ENCODE peak calls at places on chromosomes 2 and 18, in six cellular contexts. N is small intestine, H is substantia nigra, Y is heart left ventricle, B is uterus, D is right lobe of liver. C is an unnamed sample.

GRCh38 chr2:173053043-173053699 is 22.5 kb upstream of the MAP3K20 start:
- DNase-seq in N (no peak), D (no peak), B (no peak), Y (no peak), H (no peak), C (no peak)

GRCh38 chr18:12656671-12657047 is 1.2 kb downstream of the SPIRE1 start:
- DNase-seq in Y (no peak), D (no peak), B (no peak), N (no peak), H (no peak), C (no peak)

GRCh38 chr2:33133436-33133835 is 186.7 kb downstream of the LTBP1 start:
- DNase-seq in H (no peak), B (peak), Y (peak), N (no peak), D (peak), C (no peak)

GRCh38 chr18:48453330-48454063 is 44.3 kb upstream of the ZBTB7C start:
- DNase-seq in D (no peak), H (no peak), Y (no peak), N (peak), B (no peak), C (no peak)

GRCh38 chr2:151918308-151918707 is 90.1 kb upstream of the ARL5A start:
- DNase-seq in D (no peak), H (peak), Y (no peak), N (no peak), B (no peak), C (no peak)

GRCh38 chr2:240857039-240858008 is 11.3 kb upstream of the AGXT start:
- DNase-seq in B (no peak), H (no peak), D (peak), N (peak), Y (no peak), C (no peak)

GRCh38 chr2:219569041-219569440 is 2.3 kb downstream of the OBSL1 start:
- DNase-seq in H (no peak), D (no peak), Y (no peak), N (no peak), B (no peak), C (no peak)

GRCh38 chr2:120447122-120447785 is 101.3 kb downstream of the INHBB start:
- DNase-seq in D (no peak), Y (no peak), H (no peak), B (no peak), N (no peak), C (no peak)

GRCh38 chr2:167425113-167425512 is 536.8 kb downstream of the XIRP2 start:
- DNase-seq in D (no peak), Y (no peak), H (no peak), B (no peak), N (no peak), C (no peak)

GRCh38 chr2:62038980-62039771 is 133.7 kb downstream of the COMMD1 start:
- DNase-seq in B (no peak), D (no peak), H (no peak), N (peak), Y (no peak), C (no peak)

GRCh38 chr2:8677646-8678592 is 3.9 kb upstream of the ID2 start:
- DNase-seq in N (peak), D (peak), B (peak), H (peak), Y (peak), C (peak)

GRCh38 chr18:8121942-8122480 is 487.2 kb upstream of the RAB12 start:
- DNase-seq in N (no peak), H (no peak), D (no peak), Y (no peak), B (no peak), C (no peak)

GRCh38 chr2:60519259-60519863 is 34.1 kb downstream of the BCL11A start:
- DNase-seq in D (no peak), N (peak), H (no peak), B (no peak), Y (no peak), C (no peak)
- H3K27ac ChIP-seq in D (no peak), N (no peak), H (no peak), B (no peak), Y (no peak), C (no peak)

DNA sequence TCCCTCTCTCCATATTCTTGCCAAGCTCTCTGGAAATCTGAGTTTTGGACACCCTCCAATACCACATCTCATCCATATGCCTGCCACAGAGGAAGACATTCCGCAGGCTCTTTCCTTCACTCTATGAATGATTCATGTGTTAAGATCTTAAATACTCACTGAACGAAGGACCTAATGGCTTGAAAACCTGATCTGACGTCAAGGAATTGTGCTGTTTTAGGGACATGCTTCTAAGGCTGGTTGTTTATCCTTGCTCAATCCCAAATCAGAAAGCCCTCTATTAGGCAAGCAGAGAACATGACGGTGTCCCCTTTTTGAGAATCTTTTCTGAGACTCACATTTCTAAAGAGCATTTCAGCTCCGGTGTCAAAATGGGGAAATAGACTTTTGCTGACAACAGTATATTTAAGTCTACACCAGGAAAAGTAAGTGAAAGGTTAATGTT is 83.7 kb upstream of the GALNT5 start:
- DNase-seq in D (no peak), H (peak), Y (no peak), B (no peak), N (peak), C (no peak)
- H3K27ac ChIP-seq in D (no peak), H (no peak), Y (no peak), B (no peak), N (peak), C (no peak)

GRCh38 chr2:39696838-39697237 is 31.1 kb downstream of the TMEM178A start:
- DNase-seq in Y (no peak), B (no peak), D (no peak), N (peak), H (peak), C (no peak)
- H3K27ac ChIP-seq in Y (peak), B (no peak), D (no peak), N (no peak), H (no peak), C (peak)

GRCh38 chr2:217893440-217893839 is 109.4 kb downstream of the TNS1 start:
- DNase-seq in D (peak), Y (no peak), N (no peak), B (no peak), H (no peak), C (no peak)
- H3K27ac ChIP-seq in D (peak), Y (peak), N (no peak), B (peak), H (no peak), C (no peak)

GRCh38 chr2:149423633-149424032 is 93.2 kb downstream of the LYPD6 start:
- DNase-seq in D (no peak), N (no peak), Y (no peak), B (no peak), H (no peak), C (no peak)

GRCh38 chr2:149422991-149423338 is 92.6 kb downstream of the LYPD6 start:
- DNase-seq in B (no peak), N (peak), H (no peak), D (no peak), Y (no peak), C (no peak)

GRCh38 chr2:149420053-149420963 is 89.9 kb downstream of the LYPD6 start:
- DNase-seq in D (peak), N (peak), H (no peak), B (no peak), Y (no peak), C (no peak)

GRCh38 chr2:149421791-149422190 is 91.4 kb downstream of the LYPD6 start:
- DNase-seq in D (no peak), H (no peak), N (no peak), Y (no peak), B (no peak), C (no peak)

DNA sequence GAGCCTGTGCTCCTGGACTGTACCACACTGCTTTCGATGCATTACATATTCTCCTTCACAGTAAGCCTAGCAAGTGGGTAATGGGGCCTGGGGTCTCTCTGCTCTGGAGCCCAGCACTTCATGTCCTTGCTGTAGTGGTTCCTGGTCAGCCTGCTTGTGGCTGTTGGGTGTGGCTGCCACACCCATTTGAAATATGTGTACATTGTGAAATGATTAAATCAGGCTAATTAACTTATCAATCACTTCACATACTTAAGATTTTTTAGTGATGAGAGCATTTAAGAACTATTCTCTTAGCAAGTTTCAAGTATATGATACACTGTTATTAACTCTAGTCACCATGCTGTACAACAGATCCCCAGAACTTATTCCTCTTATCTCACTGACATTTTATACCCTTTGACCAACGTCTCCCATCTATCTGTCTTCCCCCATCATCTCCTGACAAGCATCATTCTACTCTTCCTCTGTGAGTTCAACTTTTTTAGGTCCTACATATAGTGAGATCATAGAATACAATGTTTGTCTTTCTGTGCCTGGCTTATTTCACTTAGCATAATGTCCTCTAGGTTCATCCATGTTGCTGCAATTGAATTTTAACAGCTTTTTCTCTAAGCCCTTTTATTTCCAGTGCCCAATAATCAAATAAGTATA is 92.1 kb downstream of the LYPD6 start:
- DNase-seq in D (no peak), B (no peak), Y (no peak), H (no peak), N (peak), C (no peak)
- H3K27ac ChIP-seq in D (no peak), B (no peak), Y (no peak), H (no peak), N (no peak), C (no peak)

GRCh38 chr2:64842030-64842429 is 147.2 kb upstream of the SLC1A4 start:
- DNase-seq in D (no peak), B (no peak), N (no peak), Y (no peak), H (no peak), C (no peak)

GRCh38 chr2:64845273-64845905 is 143.8 kb upstream of the SLC1A4 start:
- DNase-seq in Y (no peak), B (no peak), D (no peak), H (no peak), N (no peak), C (no peak)

GRCh38 chr2:64846175-64846574 is 143.0 kb upstream of the SLC1A4 start:
- DNase-seq in D (no peak), N (no peak), H (no peak), Y (no peak), B (no peak), C (no peak)

GRCh38 chr2:64841462-64841861 is 147.7 kb upstream of the SLC1A4 start:
- DNase-seq in B (no peak), D (no peak), N (no peak), H (no peak), Y (no peak), C (no peak)

GRCh38 chr2:64844087-64844486 is 145.1 kb upstream of the SLC1A4 start:
- DNase-seq in H (no peak), N (no peak), D (no peak), Y (no peak), B (no peak), C (no peak)
- H3K27ac ChIP-seq in H (no peak), N (no peak), D (no peak), Y (no peak), B (no peak), C (no peak)